ENCODE peak calls at places on chromosomes 5 and 9, in ten cellular contexts. F is mucosa of descending colon, E is suprapubic skin, Q is transverse colon, K is lower lobe of right lung, D is prostate gland, H is IMR-90, C is GM23338, Y is heart right ventricle, N is keratinocyte. J is an unnamed sample.

GRCh38 chr5:134018154-134018985 is 13.6 kb upstream of the VDAC1 start:
- DNase-seq in F (peak; percentile 81), E (no peak), Q (peak; percentile 90), K (no peak), D (no peak), H (peak; percentile 22), C (no peak), Y (no peak), N (no peak), J (no peak)

GRCh38 chr9:20209421-20210340 is 412.6 kb downstream of the MLLT3 start:
- DNase-seq in F (no peak), E (no peak), Q (no peak), K (no peak), D (no peak), H (no peak), C (no peak), Y (no peak), N (no peak), J (no peak)

GRCh38 chr5:74361406-74362358 is 278.8 kb downstream of the ENC1 start:
- DNase-seq in F (no peak), E (no peak), Q (peak; percentile 30), K (no peak), D (peak; percentile 47), H (no peak), C (no peak), Y (no peak), N (no peak), J (no peak)

GRCh38 chr9:4603830-4604229 is 58.3 kb upstream of the PLPP6 start:
- DNase-seq in F (no peak), E (no peak), Q (no peak), K (no peak), D (no peak), H (no peak), C (no peak), Y (no peak), N (no peak), J (no peak)

GRCh38 chr9:16335788-16336580 is 534.5 kb downstream of the BNC2 start:
- DNase-seq in F (no peak), E (no peak), Q (peak; percentile 43), K (no peak), D (no peak), H (peak; percentile 99), C (no peak), Y (peak; percentile 44), N (peak; percentile 77), J (peak; percentile 12)

GRCh38 chr5:151661968-151662732 is 24.6 kb downstream of the SPARC start:
- DNase-seq in F (no peak), E (no peak), Q (no peak), K (no peak), D (no peak), H (no peak), C (no peak), Y (no peak), N (no peak), J (no peak)

GRCh38 chr9:21796768-21797167 is 5.7 kb upstream of the MTAP start:
- DNase-seq in F (no peak), E (no peak), Q (no peak), K (no peak), D (no peak), H (peak; percentile 76), C (no peak), Y (no peak), N (no peak), J (no peak)

GRCh38 chr5:179763215-179763945 is 30.4 kb upstream of the LTC4S start:
- DNase-seq in F (peak; percentile 49), E (no peak), Q (peak; percentile 69), K (peak; percentile 60), D (peak; percentile 67), H (peak; percentile 91), C (peak; percentile 87), Y (peak; percentile 34), N (no peak), J (no peak)

GRCh38 chr9:88065609-88066008 is 72.7 kb downstream of the SPATA31C2 start:
- DNase-seq in F (no peak), E (no peak), Q (no peak), K (no peak), D (no peak), H (no peak), C (no peak), Y (no peak), N (no peak), J (no peak)

GRCh38 chr9:34988218-34989055 is 1.1 kb upstream of the DNAJB5 start:
- DNase-seq in F (peak; percentile 46), E (no peak), Q (peak; percentile 37), K (peak; percentile 67), D (no peak), H (no peak), C (peak; percentile 73), Y (peak; percentile 64), N (no peak), J (no peak)

GRCh38 chr5:67648201-67648671 is 451.6 kb upstream of the CD180 start:
- DNase-seq in F (peak; percentile 37), E (peak; percentile 89), Q (peak; percentile 63), K (peak; percentile 63), D (peak; percentile 92), H (no peak), C (no peak), Y (peak; percentile 74), N (no peak), J (no peak)

GRCh38 chr5:73393606-73394489 is 54.7 kb downstream of the FOXD1 start:
- DNase-seq in F (no peak), E (no peak), Q (no peak), K (no peak), D (no peak), H (no peak), C (no peak), Y (no peak), N (no peak), J (no peak)

GRCh38 chr5:113213551-113213971 is 221.2 kb downstream of the TSSK1B start:
- DNase-seq in F (no peak), E (no peak), Q (no peak), K (no peak), D (no peak), H (no peak), C (no peak), Y (no peak), N (no peak), J (no peak)
- H3K4me1 ChIP-seq in F (no peaks in the 10 kb centered on the region), E (peaks cover 12% of the 10 kb centered on the region), Q (no peaks in the 10 kb centered on the region), K (peaks cover 20% of the 10 kb centered on the region), D (no peaks in the 10 kb centered on the region), H (peaks cover 21% of the 10 kb centered on the region), C (peaks cover 38% of the 10 kb centered on the region), Y (peaks cover 45% of the 10 kb centered on the region), N (peaks cover 19% of the 10 kb centered on the region), J (peaks cover 33% of the 10 kb centered on the region)

GRCh38 chr5:53167836-53168235 is 58.3 kb upstream of the MOCS2 start:
- DNase-seq in F (no peak), E (no peak), Q (peak; percentile 31), K (no peak), D (no peak), H (peak; percentile 39), C (no peak), Y (peak; percentile 15), N (no peak), J (no peak)

GRCh38 chr5:53164478-53165165 is 55.1 kb upstream of the MOCS2 start:
- DNase-seq in F (no peak), E (no peak), Q (no peak), K (no peak), D (no peak), H (no peak), C (no peak), Y (no peak), N (no peak), J (no peak)

GRCh38 chr5:53169933-53170332 is 60.4 kb upstream of the MOCS2 start:
- DNase-seq in F (no peak), E (no peak), Q (no peak), K (no peak), D (no peak), H (no peak), C (no peak), Y (no peak), N (no peak), J (no peak)

GRCh38 chr5:53161876-53162275 is 52.3 kb upstream of the MOCS2 start:
- DNase-seq in F (no peak), E (no peak), Q (no peak), K (no peak), D (no peak), H (peak; percentile 50), C (no peak), Y (no peak), N (no peak), J (no peak)

DNA sequence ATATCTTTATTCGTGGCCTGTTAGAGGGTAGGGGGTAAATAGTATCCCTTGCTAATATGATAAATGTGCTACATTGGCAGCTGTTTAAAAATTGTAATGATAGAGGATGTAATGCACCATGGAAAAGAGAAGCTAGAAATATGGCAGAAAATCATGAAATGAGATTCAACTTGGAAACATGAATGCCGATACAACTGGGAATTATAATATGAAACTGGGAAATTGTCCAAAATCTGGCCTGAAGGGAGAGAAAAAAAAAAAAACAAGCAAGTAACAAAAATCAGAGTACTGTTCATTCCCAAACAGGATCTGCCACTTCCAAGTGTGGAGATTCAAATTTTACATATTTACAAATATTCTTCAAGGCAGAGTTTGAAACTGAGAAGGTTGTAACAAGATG is 56.5 kb upstream of the MOCS2 start:
- DNase-seq in F (no peak), E (no peak), Q (no peak), K (no peak), D (no peak), H (no peak), C (no peak), Y (no peak), N (no peak), J (no peak)
- TF ChIP-seq CTCF in F (no peak), E (no peak), Q (no peak), K (no peak), D (no peak), H (no peak), C (no peak), Y (no peak), N (no peak), J (no peak)

DNA sequence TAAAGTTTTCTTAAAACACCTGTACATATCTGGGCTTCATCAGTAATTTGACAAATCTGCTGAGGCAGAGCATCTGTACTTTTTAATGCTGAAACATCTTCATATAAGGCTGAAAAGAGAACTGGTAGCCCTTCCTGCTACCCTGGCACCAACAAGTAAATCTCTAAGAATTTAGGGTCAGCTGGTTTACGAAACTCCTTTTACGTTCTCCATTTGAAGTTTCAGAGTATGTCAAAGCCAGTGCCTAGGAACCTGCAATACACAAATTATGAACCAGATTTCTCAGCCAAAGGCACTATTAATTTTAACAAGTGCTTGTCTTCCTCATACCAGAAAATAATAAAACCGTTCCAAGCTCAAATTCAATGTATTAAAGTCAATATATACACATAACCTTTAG is 3.8 kb downstream of the ZFAND5 start:
- DNase-seq in F (no peak), E (no peak), Q (no peak), K (no peak), D (no peak), H (no peak), C (no peak), Y (no peak), N (no peak), J (no peak)
- H3K4me1 ChIP-seq in F (peaks cover 47% of the 10 kb centered on the region), E (peaks cover 70% of the 10 kb centered on the region), Q (peaks cover 14% of the 10 kb centered on the region), K (peaks cover 65% of the 10 kb centered on the region), D (no peaks in the 10 kb centered on the region), H (peaks cover 13% of the 10 kb centered on the region), C (peaks cover 32% of the 10 kb centered on the region), Y (peaks cover 61% of the 10 kb centered on the region), N (peaks cover 27% of the 10 kb centered on the region), J (peaks cover 36% of the 10 kb centered on the region)

DNA sequence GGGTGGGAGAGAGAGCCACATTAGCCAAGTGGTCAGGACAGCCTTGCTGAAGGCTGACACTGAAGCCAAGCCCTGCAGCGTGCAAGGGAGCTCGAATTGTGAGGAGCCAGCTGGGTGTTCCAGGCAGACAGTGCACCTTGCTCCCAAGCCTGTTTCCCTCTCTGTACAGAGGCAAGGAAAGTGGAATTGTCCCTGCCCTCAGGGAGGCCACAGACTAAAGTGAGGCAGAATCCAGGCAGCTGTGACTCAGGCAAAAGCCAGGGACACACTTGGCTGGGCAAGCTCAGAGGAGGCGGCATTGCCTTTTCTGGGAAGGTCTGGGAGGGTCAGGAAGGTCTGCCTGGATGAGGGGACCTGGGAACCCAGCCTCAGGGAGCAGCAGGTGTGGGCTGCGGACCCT is 50.2 kb upstream of the LMX1B start:
- DNase-seq in F (no peak), E (no peak), Q (no peak), K (no peak), D (no peak), H (no peak), C (no peak), Y (no peak), N (no peak), J (no peak)
- TF ChIP-seq CTCF in F (no peak), E (no peak), Q (no peak), K (no peak), D (no peak), H (no peak), C (no peak), Y (no peak), N (no peak), J (no peak)

J was measured in esophagus squamous epithelium.